ENCODE peak calls at places on chromosomes 11 and 22, in five cellular contexts. C is activated naive CD4-positive, alpha-beta T cell treated with anti-CD3 and anti-CD28 coated beads for 36 hours; U is Caki2; A is Daoy; T is C1 segment of cervical spinal cord. V is an unnamed sample.

GRCh38 chr22:35921777-35922176 is 106.8 kb downstream of the RBFOX2 start:
- DNase-seq in A (peak), U (peak), T (peak), C (peak), V (peak)

GRCh38 chr11:90134420-90135003 is at the start of gene NAALAD2:
- DNase-seq in U (no peak), A (peak), C (peak), T (peak), V (no peak)

GRCh38 chr11:104529213-104529612 is 365.3 kb upstream of the PDGFD start:
- DNase-seq in C (no peak), U (no peak), T (no peak), A (no peak), V (no peak)

GRCh38 chr11:96197221-96197620 is 145.8 kb downstream of the MAML2 start:
- DNase-seq in C (no peak), U (no peak), A (no peak), T (no peak), V (no peak)

GRCh38 chr11:31325162-31325561 is 44.4 kb downstream of the DCDC1 start:
- DNase-seq in A (peak), T (no peak), U (no peak), C (no peak), V (peak)

GRCh38 chr11:14358729-14359439 is at the start of gene RRAS2:
- DNase-seq in A (peak), T (peak), C (peak), U (peak), V (no peak)

GRCh38 chr11:199782-200181 is 6.9 kb downstream of the SCGB1C1 start:
- DNase-seq in C (peak), A (no peak), T (no peak), U (no peak), V (no peak)

GRCh38 chr22:24155597-24156145 is 25.6 kb upstream of the SUSD2 start:
- DNase-seq in C (peak), T (peak), U (no peak), A (peak), V (no peak)

GRCh38 chr11:35794850-35795249 is 132.3 kb downstream of the TRIM44 start:
- DNase-seq in U (no peak), A (peak), T (no peak), C (no peak), V (no peak)

GRCh38 chr22:20810645-20811044 is 36.7 kb downstream of the SERPIND1 start:
- DNase-seq in T (no peak), C (peak), U (no peak), A (no peak), V (no peak)

GRCh38 chr11:129852125-129852740 is 36.6 kb downstream of the TMEM45B start:
- DNase-seq in A (no peak), U (no peak), T (no peak), C (no peak), V (no peak)

V was measured in epithelial cell of proximal tubule.